ENCODE peak calls at places on chromosomes 7 and 10, in six cellular contexts. S is HCT116, E is H1, W is K562, C is HepG2, D is GM12878. I is an unnamed sample. For H3K27me3 and H3K9me3, the result is how much of the 10 kb centered on the place peaks cover.

GRCh38 chr7:103987455-103987854 is 2.0 kb downstream of the RELN start:
- DNase-seq in C (peak), D (no peak), E (no peak), W (peak), S (no peak), I (no peak)

GRCh38 chr7:45573636-45574470 is at the start of gene ADCY1:
- DNase-seq in E (no peak), S (no peak), C (no peak), W (peak), D (no peak), I (no peak)

GRCh38 chr10:43231523-43232078 is 35.3 kb downstream of the RASGEF1A start:
- DNase-seq in W (no peak), S (no peak), C (no peak), E (no peak), D (no peak), I (no peak)

GRCh38 chr7:14009453-14010418 is 20.3 kb upstream of the ETV1 start:
- DNase-seq in E (no peak), W (no peak), C (no peak), S (no peak), D (no peak), I (no peak)

GRCh38 chr10:27547482-27547881 is 43.4 kb downstream of the RAB18 start:
- DNase-seq in S (no peak), W (no peak), E (no peak), D (no peak), C (no peak), I (no peak)

GRCh38 chr7:130904031-130904757 is 170.2 kb upstream of the KLF14 start:
- DNase-seq in S (peak), D (no peak), W (peak), E (no peak), C (peak), I (no peak)

GRCh38 chr7:112112822-112113255 is 93.4 kb downstream of the DOCK4 start:
- DNase-seq in D (no peak), C (no peak), W (no peak), S (no peak), E (no peak), I (no peak)

GRCh38 chr7:130008941-130009847 is 42.0 kb downstream of the ZC3HC1 start:
- DNase-seq in E (no peak), W (no peak), S (peak), C (peak), D (no peak), I (no peak)

GRCh38 chr10:98446121-98446655 is 547 bp downstream of the HPS1 start:
- DNase-seq in E (no peak), S (no peak), C (no peak), D (no peak), W (no peak), I (no peak)

GRCh38 chr7:73669858-73670385 is 2.3 kb downstream of the VPS37D start:
- DNase-seq in W (no peak), E (no peak), S (no peak), D (no peak), C (no peak), I (no peak)

GRCh38 chr7:50369408-50370026 is 65.0 kb downstream of the IKZF1 start:
- DNase-seq in C (peak), D (peak), S (peak), E (no peak), W (peak), I (peak)

GRCh38 chr10:127922675-127923366 is 15.9 kb downstream of the PTPRE start:
- DNase-seq in S (peak), W (no peak), E (no peak), D (no peak), C (peak), I (no peak)

GRCh38 chr10:122567056-122567660 is 6.6 kb downstream of the DMBT1 start:
- DNase-seq in D (no peak), S (peak), C (no peak), E (peak), W (peak), I (no peak)

GRCh38 chr7:17948503-17949238 is 8.4 kb upstream of the SNX13 start:
- DNase-seq in E (no peak), W (no peak), D (no peak), C (no peak), S (no peak), I (no peak)

GRCh38 chr7:61111-61510 is 131.3 kb upstream of the FAM20C start:
- DNase-seq in S (no peak), E (no peak), W (no peak), C (no peak), D (no peak), I (no peak)

GRCh38 chr10:116947838-116948529 is 57.0 kb downstream of the SHTN1 start:
- DNase-seq in D (no peak), C (peak), S (peak), W (no peak), E (no peak), I (peak)

GRCh38 chr7:33667261-33667660 is 238.1 kb upstream of the BMPER start:
- DNase-seq in S (no peak), E (no peak), C (no peak), W (no peak), D (no peak), I (no peak)

GRCh38 chr7:131945313-131945831 is 388.9 kb upstream of the PODXL start:
- DNase-seq in S (peak), C (peak), W (peak), D (no peak), E (peak), I (peak)

GRCh38 chr7:84913731-84914130 is 273.1 kb downstream of the SEMA3D start:
- DNase-seq in D (no peak), C (no peak), S (no peak), W (no peak), E (no peak), I (no peak)

GRCh38 chr7:1925349-1925748 is 255.3 kb downstream of the ELFN1 start:
- DNase-seq in E (no peak), D (no peak), S (no peak), C (peak), W (peak), I (no peak)

GRCh38 chr10:99531696-99532050 is 1.1 kb upstream of the NKX2-3 start:
- DNase-seq in W (no peak), C (no peak), D (no peak), E (no peak), S (no peak), I (no peak)

GRCh38 chr10:117578999-117579590 is 36.5 kb downstream of the EMX2 start:
- DNase-seq in W (no peak), E (no peak), D (no peak), S (no peak), C (no peak), I (no peak)

GRCh38 chr10:31358688-31359330 is 39.8 kb downstream of the ZEB1 start:
- DNase-seq in W (no peak), C (no peak), D (no peak), E (no peak), S (no peak), I (no peak)

GRCh38 chr7:73451780-73452398 is 18.3 kb downstream of the FZD9 start:
- DNase-seq in S (peak), D (peak), W (peak), E (no peak), C (peak), I (no peak)

GRCh38 chr10:58382489-58382995 is 2.7 kb upstream of the TFAM start:
- DNase-seq in D (no peak), S (no peak), C (no peak), W (no peak), E (no peak), I (no peak)

GRCh38 chr7:39733881-39734571 is 110.7 kb downstream of the RALA start:
- DNase-seq in W (no peak), S (no peak), C (peak), E (no peak), D (no peak), I (peak)

GRCh38 chr10:89861584-89862287 is 160.3 kb downstream of the KIF20B start:
- DNase-seq in E (no peak), S (peak), C (no peak), W (no peak), D (no peak), I (no peak)

DNA sequence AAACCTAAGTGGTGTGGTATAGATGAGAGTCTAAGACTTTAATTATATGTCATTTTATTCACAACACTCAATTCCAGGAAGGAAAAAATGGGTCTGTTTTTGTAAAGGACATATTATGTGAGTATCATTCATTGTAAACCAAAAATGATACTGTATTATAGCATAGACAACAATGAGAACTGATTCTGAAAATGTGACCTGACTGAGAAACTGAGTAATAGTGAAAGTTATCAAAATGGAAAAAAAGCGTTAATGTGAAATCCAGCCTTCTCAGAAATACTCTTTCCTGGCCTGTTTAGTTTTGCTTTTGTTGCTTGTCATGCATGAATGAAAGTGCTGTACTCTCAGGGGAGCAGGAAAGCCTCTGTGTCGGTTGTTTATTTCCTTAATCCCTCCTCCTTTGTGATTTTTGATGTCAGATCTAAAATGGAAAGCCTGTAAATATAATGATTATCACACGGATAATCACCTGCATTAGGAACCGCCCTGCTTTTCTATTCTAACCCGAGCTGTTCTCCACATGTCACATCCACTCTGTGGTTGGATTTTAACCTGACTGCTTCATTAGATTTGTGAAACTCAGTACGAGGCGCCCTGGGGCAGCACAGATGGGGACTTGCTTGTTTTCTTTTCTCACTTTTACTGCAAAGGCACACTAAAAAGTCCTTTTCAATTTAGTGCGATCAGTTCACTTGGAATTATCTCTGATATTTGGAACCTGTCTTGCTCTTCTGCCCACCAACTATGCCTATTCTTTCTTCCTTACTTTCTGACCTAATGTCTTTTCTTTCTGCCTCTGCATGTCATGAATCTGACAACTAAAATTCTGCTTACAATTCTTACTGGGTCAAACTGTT is 240.9 kb upstream of the KAT6B start:
- DNase-seq in D (peak), W (no peak), S (no peak), C (no peak), E (no peak), I (no peak)
- H3K27me3 ChIP-seq in D (under half), W (under half), S (under half), C (under half), E (under half), I (under half)

GRCh38 chr7:157607218-157607617 is 270.4 kb downstream of the DNAJB6 start:
- DNase-seq in W (no peak), C (no peak), D (no peak), S (no peak), E (no peak), I (no peak)

GRCh38 chr7:157603716-157604115 is 266.9 kb downstream of the DNAJB6 start:
- DNase-seq in E (no peak), C (no peak), S (no peak), W (no peak), D (no peak), I (no peak)

GRCh38 chr7:157604661-157605381 is 268.0 kb downstream of the DNAJB6 start:
- DNase-seq in C (no peak), S (no peak), E (no peak), D (no peak), W (no peak), I (no peak)

GRCh38 chr7:157605638-157606037 is 268.8 kb downstream of the DNAJB6 start:
- DNase-seq in C (no peak), D (no peak), E (no peak), W (no peak), S (no peak), I (no peak)

GRCh38 chr7:157606140-157606539 is 269.3 kb downstream of the DNAJB6 start:
- DNase-seq in S (no peak), C (no peak), W (no peak), E (no peak), D (no peak), I (no peak)
- H3K9me3 ChIP-seq in S (under half), C (under half), W (under half), E (under half), D (under half), I (under half)

GRCh38 chr10:13349776-13350274 is 1.7 kb upstream of the SEPHS1 start:
- DNase-seq in S (no peak), C (no peak), E (peak), W (peak), D (no peak), I (peak)
- TF ChIP-seq ZNF274 in S (no peak), C (no peak), E (no peak), W (no peak), D (no peak), I (no peak)

GRCh38 chr10:88661018-88661417 is 3.2 kb upstream of the LIPF start:
- DNase-seq in C (no peak), E (no peak), W (no peak), D (no peak), S (no peak), I (no peak)

GRCh38 chr10:88661577-88661976 is 2.7 kb upstream of the LIPF start:
- DNase-seq in D (no peak), C (no peak), W (no peak), S (no peak), E (no peak), I (no peak)

GRCh38 chr10:88660593-88660884 is 3.7 kb upstream of the LIPF start:
- DNase-seq in C (no peak), D (no peak), W (no peak), E (no peak), S (no peak), I (no peak)

GRCh38 chr10:88657901-88658300 is 6.3 kb upstream of the LIPF start:
- DNase-seq in D (no peak), E (no peak), S (no peak), W (no peak), C (no peak), I (no peak)

GRCh38 chr10:88659725-88660592 is 4.3 kb upstream of the LIPF start:
- DNase-seq in W (no peak), E (no peak), C (no peak), S (no peak), D (no peak), I (no peak)
- H3K27me3 ChIP-seq in W (under half), E (under half), C (under half), S (under half), D (under half), I (under half)

I was measured in NT2/D1.